ENCODE peak calls at places on chromosomes 5 and 9, in four cellular contexts. L is PC-3, B is PC-9, M is fibroblast of lung. Y is an unnamed sample.
A peak's percentile ranks its signal among the peaks of the same experiment; 100 is the strongest.

GRCh38 chr9:27462434-27462833 is 61.7 kb upstream of the IFNK start:
- DNase-seq in L (no peak), B (no peak), M (no peak), Y (peak; percentile 24)

GRCh38 chr9:126849811-126850210 is 10.6 kb upstream of the ZBTB34 start:
- DNase-seq in L (no peak), B (no peak), M (no peak), Y (no peak)

GRCh38 chr5:78830647-78831046 is 154.5 kb downstream of the ARSB start:
- DNase-seq in L (no peak), B (no peak), M (no peak), Y (no peak)

GRCh38 chr5:57817001-57817453 is 334.4 kb upstream of the ACTBL2 start:
- DNase-seq in L (peak; percentile 67), B (peak; percentile 60), M (peak; percentile 70), Y (peak; percentile 34)

GRCh38 chr9:115117999-115118470 is at the start of gene TNC:
- DNase-seq in L (peak; percentile 81), B (no peak), M (peak; percentile 92), Y (peak; percentile 82)

GRCh38 chr9:95175523-95175922 is 142.0 kb downstream of the FANCC start:
- DNase-seq in L (no peak), B (no peak), M (no peak), Y (no peak)

GRCh38 chr9:137273616-137274320 is 3.8 kb upstream of the TOR4A start:
- DNase-seq in L (no peak), B (no peak), M (no peak), Y (no peak)

GRCh38 chr9:27361401-27361953 is 64.5 kb upstream of the EQTN start:
- DNase-seq in L (no peak), B (no peak), M (no peak), Y (peak; percentile 39)

GRCh38 chr5:1298723-1299510 is 4.0 kb upstream of the TERT start:
- DNase-seq in L (no peak), B (no peak), M (no peak), Y (peak; percentile 3)

GRCh38 chr5:154273028-154273617 is 82.6 kb downstream of the GALNT10 start:
- DNase-seq in L (no peak), B (no peak), M (peak; percentile 43), Y (peak; percentile 32)

GRCh38 chr5:78698218-78698751 is 49.7 kb upstream of the LHFPL2 start:
- DNase-seq in L (no peak), B (no peak), M (peak; percentile 91), Y (no peak)

GRCh38 chr5:155024015-155024414 is 10.5 kb downstream of the KIF4B start:
- DNase-seq in L (peak; percentile 11), B (no peak), M (no peak), Y (no peak)

GRCh38 chr5:189976-190365 is 1.3 kb upstream of the LRRC14B start:
- DNase-seq in L (no peak), B (no peak), M (no peak), Y (no peak)

GRCh38 chr5:121366515-121366914 is 485.2 kb upstream of the FTMT start:
- DNase-seq in L (peak; percentile 80), B (peak; percentile 46), M (peak; percentile 62), Y (no peak)

GRCh38 chr9:89362647-89363310 is 44.5 kb downstream of the SECISBP2 start:
- DNase-seq in L (no peak), B (no peak), M (no peak), Y (no peak)

GRCh38 chr5:72364186-72364585 is 44.0 kb downstream of the PTCD2 start:
- DNase-seq in L (no peak), B (no peak), M (no peak), Y (no peak)

GRCh38 chr5:126525630-126526245 is 69.3 kb downstream of the ALDH7A1 start:
- DNase-seq in L (no peak), B (no peak), M (no peak), Y (no peak)

GRCh38 chr5:57386958-57387357 is 95.7 kb downstream of the ACTBL2 start:
- DNase-seq in L (no peak), B (no peak), M (peak; percentile 72), Y (peak; percentile 42)

GRCh38 chr9:103037508-103038477 is 42.7 kb downstream of the CYLC2 start:
- DNase-seq in L (peak; percentile 8), B (no peak), M (peak; percentile 11), Y (peak; percentile 19)

GRCh38 chr5:101679816-101680215 is 616.3 kb downstream of the SLCO4C1 start:
- DNase-seq in L (peak; percentile 27), B (no peak), M (peak; percentile 34), Y (no peak)

GRCh38 chr5:176818391-176819098 is 8.2 kb downstream of the UNC5A start:
- DNase-seq in L (no peak), B (peak; percentile 59), M (no peak), Y (no peak)

GRCh38 chr9:114452219-114453169 is 52.8 kb downstream of the WHRN start:
- DNase-seq in L (no peak), B (no peak), M (no peak), Y (no peak)

GRCh38 chr9:106417685-106418084 is 445.3 kb upstream of the ZNF462 start:
- DNase-seq in L (no peak), B (no peak), M (no peak), Y (no peak)

DNA sequence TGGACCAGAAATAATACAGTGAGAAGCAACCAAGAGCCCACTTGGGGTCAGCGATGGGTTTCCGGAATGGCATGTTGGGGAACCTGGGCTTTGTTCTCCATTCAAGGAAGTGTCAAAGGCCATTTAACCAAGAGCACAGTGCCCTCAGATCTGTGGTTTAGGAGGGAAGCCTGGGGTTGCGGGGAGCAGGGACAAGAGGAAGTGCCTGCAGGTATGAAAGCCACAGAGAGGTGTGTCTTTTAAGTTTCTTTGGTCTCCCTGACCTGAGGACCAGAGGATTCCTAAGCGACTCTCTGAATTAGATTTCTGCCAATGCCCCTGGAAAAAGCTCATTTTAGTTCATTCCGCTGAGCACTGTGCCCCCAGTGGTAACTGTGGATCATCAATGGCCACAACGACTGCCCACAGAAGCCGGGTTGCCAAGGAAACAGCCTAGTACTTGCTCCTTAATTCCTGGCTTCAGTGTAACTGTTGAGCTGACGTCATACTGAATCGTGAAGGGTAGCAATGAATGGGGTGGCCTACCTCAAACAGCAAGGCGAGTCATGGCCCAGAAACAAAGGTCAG is 107.3 kb upstream of the SPIN1 start:
- DNase-seq in L (no peak), B (peak; percentile 83), M (peak; percentile 80), Y (no peak)
- H2AFZ ChIP-seq in L (no peak overlapping the region), B (peak overlapping the region; percentile 67), M (no peak overlapping the region), Y (no peak overlapping the region)

GRCh38 chr9:77846957-77847574 is 184.5 kb downstream of the GNAQ start:
- DNase-seq in L (peak; percentile 24), B (no peak), M (peak; percentile 70), Y (no peak)
- H3K4me2 ChIP-seq in L (no peak overlapping the region), B (no peak overlapping the region), M (no peak overlapping the region), Y (no peak overlapping the region)

DNA sequence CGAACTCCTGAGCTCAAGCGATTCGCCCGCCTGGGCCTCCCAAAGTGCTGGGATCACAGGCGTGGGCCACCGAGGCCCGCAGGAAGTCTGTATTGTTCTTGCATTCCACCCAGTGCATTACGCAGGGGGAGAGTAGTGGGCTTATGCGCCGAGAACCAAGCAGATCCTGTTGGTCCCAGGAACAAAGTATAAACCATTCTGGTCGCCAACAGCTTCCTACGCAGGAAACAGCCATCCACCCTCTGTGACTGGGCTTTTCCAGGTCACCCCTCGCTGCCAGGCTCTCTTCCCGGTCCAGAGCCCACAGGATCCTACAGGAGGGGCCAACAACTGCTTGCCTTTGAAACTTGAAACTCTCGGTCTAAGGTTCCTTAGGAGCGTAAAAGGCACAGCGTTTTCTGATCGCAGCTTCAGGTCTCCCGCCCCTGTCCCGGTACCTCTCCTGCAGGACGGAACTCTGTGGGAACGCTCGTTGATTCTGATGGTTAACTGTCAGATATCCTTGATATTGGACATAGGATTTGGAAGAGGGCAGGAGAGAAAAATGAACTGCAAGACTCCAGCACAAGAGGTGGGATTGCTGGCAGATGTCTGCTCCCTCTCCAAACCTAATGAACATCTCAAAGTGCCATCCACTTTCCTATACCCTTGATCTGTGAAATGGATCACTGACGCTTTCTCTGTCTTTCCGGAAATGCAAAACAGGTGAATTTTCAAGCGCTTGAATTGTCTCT is 4.2 kb upstream of the ANXA2R start:
- DNase-seq in L (peak; percentile 81), B (no peak), M (peak; percentile 76), Y (no peak)
- H3K4me3 ChIP-seq in L (peak overlapping the region; percentile 64), B (no peak overlapping the region), M (peak overlapping the region; percentile 62), Y (no peak overlapping the region)

DNA sequence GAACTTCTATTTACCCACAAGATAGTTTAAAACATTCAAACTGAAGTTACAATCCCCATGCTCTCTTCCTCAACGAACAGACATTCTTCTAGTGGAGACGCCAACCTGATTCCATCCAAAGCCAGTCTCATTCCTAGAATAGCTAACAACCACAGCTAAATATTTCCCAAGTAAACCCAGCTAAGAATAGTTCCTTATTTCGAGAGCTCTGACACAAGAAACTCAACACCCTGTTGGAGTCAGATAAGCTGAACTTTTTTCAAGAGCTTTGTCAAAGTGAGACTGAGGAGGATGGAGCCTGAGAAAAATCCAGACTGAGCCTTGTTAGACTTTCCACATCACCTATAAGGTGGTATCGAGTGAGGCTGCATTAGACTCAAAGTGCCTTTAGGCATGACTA is 56.7 kb upstream of the RPS23 start:
- DNase-seq in L (no peak), B (no peak), M (peak; percentile 98), Y (peak; percentile 28)
- H2AFZ ChIP-seq in L (no peak overlapping the region), B (no peak overlapping the region), M (peak overlapping the region; percentile 42), Y (no peak overlapping the region)

GRCh38 chr5:10192309-10192708 is 57.4 kb downstream of the ATPSCKMT start:
- DNase-seq in L (peak; percentile 82), B (no peak), M (peak; percentile 74), Y (no peak)
- H3K4me2 ChIP-seq in L (peak overlapping the region; percentile 32), B (no peak overlapping the region), M (peak overlapping the region; percentile 60), Y (no peak overlapping the region)

GRCh38 chr9:32578976-32579375 is 6.0 kb upstream of the NDUFB6 start:
- DNase-seq in L (no peak), B (no peak), M (no peak), Y (no peak)
- H3K4me3 ChIP-seq in L (no peak overlapping the region), B (no peak overlapping the region), M (no peak overlapping the region), Y (no peak overlapping the region)

GRCh38 chr5:53069626-53070025 is 39.9 kb downstream of the MOCS2 start:
- DNase-seq in L (peak; percentile 88), B (no peak), M (peak; percentile 94), Y (no peak)

GRCh38 chr5:53073349-53073748 is 36.2 kb downstream of the MOCS2 start:
- DNase-seq in L (no peak), B (no peak), M (no peak), Y (no peak)

GRCh38 chr5:53071738-53072137 is 37.8 kb downstream of the MOCS2 start:
- DNase-seq in L (no peak), B (no peak), M (no peak), Y (no peak)

GRCh38 chr5:53067641-53068040 is 41.9 kb downstream of the MOCS2 start:
- DNase-seq in L (no peak), B (no peak), M (peak; percentile 18), Y (no peak)

DNA sequence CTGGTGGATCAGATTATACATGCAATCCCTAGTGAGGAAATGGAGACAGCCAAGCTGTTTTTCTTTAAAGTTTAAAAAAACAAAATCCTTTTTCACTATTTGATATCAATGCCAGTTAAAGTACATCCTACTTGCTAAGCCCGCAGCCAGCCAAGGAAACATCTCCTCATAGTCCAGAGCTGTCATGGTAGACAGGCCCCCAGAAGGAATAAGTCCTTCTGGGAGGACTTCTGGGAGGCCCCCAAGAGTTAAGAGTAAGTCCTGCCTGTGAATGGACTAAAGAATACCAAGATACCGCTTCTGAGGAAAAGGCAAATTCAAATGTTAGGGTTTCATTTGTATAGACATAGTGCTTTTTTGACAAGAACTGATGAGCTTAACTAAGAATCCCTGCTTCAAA is 38.3 kb downstream of the MOCS2 start:
- DNase-seq in L (no peak), B (no peak), M (no peak), Y (no peak)
- H2AFZ ChIP-seq in L (no peak overlapping the region), B (no peak overlapping the region), M (peak overlapping the region; percentile 1), Y (no peak overlapping the region)